ENCODE peak calls at places on chromosomes 16 and 17, in seven cellular contexts. J is activated T-helper 1 cell treated with anti-CD3 and anti-CD28 coated beads, Interleukin-2, amount 50 U/mL, for 16 hours; E is CD4-positive, alpha-beta T cell; A is BJ; T is NCI-H1417 treated with DMSO at 0.1 percent for 48 hours; P is brain pericyte; I is midbrain. G is an unnamed sample.

GRCh38 chr17:80825471-80826345 is 165.9 kb upstream of the CHMP6 start:
- DNase-seq in I (no peak), T (no peak), A (no peak), E (no peak), J (no peak), P (no peak), G (no peak)

GRCh38 chr17:29625037-29625750 is 2.5 kb upstream of the CORO6 start:
- DNase-seq in P (no peak), A (no peak), E (no peak), J (no peak), T (no peak), I (peak), G (peak)

GRCh38 chr17:4206945-4207344 is 56.8 kb downstream of the ANKFY1 start:
- DNase-seq in I (no peak), E (no peak), T (no peak), J (no peak), P (no peak), A (no peak), G (no peak)

GRCh38 chr16:80931985-80932720 is 74.5 kb downstream of the CMC2 start:
- DNase-seq in I (peak), E (no peak), A (no peak), J (no peak), P (no peak), T (no peak), G (peak)

GRCh38 chr17:10369239-10369638 is 3.6 kb downstream of the MYH13 start:
- DNase-seq in T (no peak), I (no peak), P (no peak), E (no peak), A (no peak), J (no peak), G (no peak)

GRCh38 chr17:76446449-76447231 is 6.3 kb downstream of the UBE2O start:
- DNase-seq in T (no peak), J (no peak), A (no peak), E (no peak), I (no peak), P (no peak), G (no peak)

GRCh38 chr16:30054959-30055553 is 10.5 kb upstream of the ALDOA start:
- DNase-seq in I (no peak), P (no peak), T (no peak), E (peak), J (no peak), A (no peak), G (no peak)

GRCh38 chr17:74862108-74862901 is 2.6 kb upstream of the GRIN2C start:
- DNase-seq in E (peak), J (peak), T (no peak), I (peak), A (no peak), P (no peak), G (peak)

GRCh38 chr16:27991876-27992275 is 71.6 kb downstream of the GSG1L start:
- DNase-seq in I (no peak), J (no peak), A (no peak), T (no peak), P (no peak), E (no peak), G (no peak)

GRCh38 chr17:63988741-63989621 is 9.2 kb upstream of the PRR29 start:
- DNase-seq in E (no peak), P (no peak), A (no peak), T (no peak), I (no peak), J (no peak), G (no peak)

GRCh38 chr17:12231027-12231682 is 210.5 kb downstream of the MAP2K4 start:
- DNase-seq in A (no peak), T (no peak), J (no peak), E (no peak), P (no peak), I (no peak), G (no peak)

GRCh38 chr17:42010898-42011516 is 6.2 kb downstream of the DNAJC7 start:
- DNase-seq in A (no peak), T (no peak), I (no peak), E (no peak), J (no peak), P (no peak), G (no peak)

GRCh38 chr16:84379731-84380369 is 11.5 kb downstream of the ATP2C2 start:
- DNase-seq in J (no peak), I (no peak), P (no peak), E (no peak), A (no peak), T (no peak), G (no peak)

GRCh38 chr16:17564856-17565255 is 94.1 kb upstream of the XYLT1 start:
- DNase-seq in A (no peak), T (no peak), E (no peak), J (no peak), P (no peak), I (no peak), G (no peak)

GRCh38 chr16:24075929-24076716 is 180.0 kb upstream of the CACNG3 start:
- DNase-seq in A (no peak), E (no peak), T (no peak), P (no peak), J (no peak), I (no peak), G (peak)